ENCODE peak calls at places on chromosomes 11 and 22, in ten cellular contexts. Q is psoas muscle, W is neural crest cell, O is H9, A is neural progenitor cell, T is stomach, I is epithelial cell of esophagus, S is AG10803, B is DND-41, G is thoracic aorta. E is an unnamed sample.

GRCh38 chr11:28289444-28289843 is 181.3 kb downstream of the METTL15 start:
- DNase-seq in Q (no peak), W (no peak), O (no peak), A (peak), T (no peak), I (no peak), S (no peak), B (no peak), G (no peak), E (no peak)

GRCh38 chr11:59708537-59708936 is 5.1 kb downstream of the OR10V1 start:
- DNase-seq in Q (no peak), W (no peak), O (no peak), A (no peak), T (no peak), I (no peak), S (peak), B (no peak), G (no peak), E (no peak)

GRCh38 chr11:17734418-17734911 is at the start of gene KCNC1:
- DNase-seq in Q (no peak), W (peak), O (peak), A (peak), T (no peak), I (peak), S (peak), B (no peak), G (no peak), E (peak)

GRCh38 chr22:50325444-50326224 is 1.2 kb downstream of the DENND6B start:
- DNase-seq in Q (no peak), W (no peak), O (no peak), A (no peak), T (no peak), I (no peak), S (no peak), B (no peak), G (no peak), E (no peak)

GRCh38 chr11:95849087-95849825 is 59.0 kb downstream of the CEP57 start:
- DNase-seq in Q (no peak), W (peak), O (peak), A (peak), T (peak), I (peak), S (peak), B (peak), G (no peak), E (peak)

GRCh38 chr11:67667490-67668190 is 6.8 kb downstream of the ALDH3B2 start:
- DNase-seq in Q (no peak), W (no peak), O (no peak), A (no peak), T (no peak), I (no peak), S (no peak), B (peak), G (no peak), E (no peak)

GRCh38 chr11:124380585-124380984 is 3.7 kb downstream of the OR8B2 start:
- DNase-seq in Q (no peak), W (no peak), O (no peak), A (no peak), T (no peak), I (no peak), S (no peak), B (no peak), G (no peak), E (no peak)

GRCh38 chr11:93842461-93842860 is 8.0 kb downstream of the VSTM5 start:
- DNase-seq in Q (no peak), W (no peak), O (peak), A (no peak), T (peak), I (peak), S (peak), B (no peak), G (no peak), E (no peak)

GRCh38 chr22:20953668-20954500 is 13.2 kb upstream of the AIFM3 start:
- DNase-seq in Q (peak), W (no peak), O (no peak), A (no peak), T (no peak), I (peak), S (peak), B (no peak), G (no peak), E (no peak)

GRCh38 chr11:115362997-115363396 is 141.2 kb downstream of the CADM1 start:
- DNase-seq in Q (no peak), W (no peak), O (no peak), A (no peak), T (no peak), I (no peak), S (no peak), B (no peak), G (no peak), E (no peak)

GRCh38 chr11:122778148-122778547 is 60.2 kb upstream of the CRTAM start:
- DNase-seq in Q (no peak), W (no peak), O (no peak), A (no peak), T (no peak), I (peak), S (no peak), B (no peak), G (no peak), E (no peak)

GRCh38 chr11:134916829-134917228 is 504.8 kb upstream of the B3GAT1 start:
- DNase-seq in Q (no peak), W (no peak), O (no peak), A (no peak), T (no peak), I (no peak), S (no peak), B (no peak), G (no peak), E (no peak)

GRCh38 chr11:27460571-27460970 is 12.0 kb downstream of the LGR4 start:
- DNase-seq in Q (no peak), W (no peak), O (no peak), A (no peak), T (no peak), I (no peak), S (no peak), B (no peak), G (no peak), E (no peak)

GRCh38 chr11:24598636-24599035 is 101.8 kb downstream of the LUZP2 start:
- DNase-seq in Q (no peak), W (no peak), O (no peak), A (peak), T (no peak), I (no peak), S (no peak), B (no peak), G (no peak), E (no peak)

GRCh38 chr11:110362916-110363574 is 66.6 kb upstream of the RDX start:
- DNase-seq in Q (no peak), W (peak), O (peak), A (peak), T (peak), I (peak), S (no peak), B (no peak), G (no peak), E (peak)

GRCh38 chr11:58061813-58062212 is 31.1 kb downstream of the OR6Q1 start:
- DNase-seq in Q (no peak), W (no peak), O (no peak), A (no peak), T (no peak), I (peak), S (peak), B (no peak), G (no peak), E (no peak)

GRCh38 chr11:37511425-37511933 is 913.4 kb upstream of the RAG2 start:
- DNase-seq in Q (no peak), W (no peak), O (no peak), A (no peak), T (no peak), I (peak), S (peak), B (no peak), G (no peak), E (no peak)

GRCh38 chr11:100761806-100762205 is 74.7 kb downstream of the ARHGAP42 start:
- DNase-seq in Q (no peak), W (no peak), O (no peak), A (no peak), T (no peak), I (no peak), S (peak), B (no peak), G (no peak), E (no peak)

GRCh38 chr22:20033045-20033706 is 12.3 kb downstream of the TANGO2 start:
- DNase-seq in Q (peak), W (no peak), O (no peak), A (no peak), T (peak), I (no peak), S (peak), B (no peak), G (no peak), E (no peak)

GRCh38 chr11:108093128-108093904 is 28.1 kb upstream of the ACAT1 start:
- DNase-seq in Q (no peak), W (no peak), O (no peak), A (no peak), T (no peak), I (no peak), S (peak), B (no peak), G (no peak), E (no peak)

GRCh38 chr11:6475936-6476335 is 2.2 kb upstream of the TRIM3 start:
- DNase-seq in Q (no peak), W (no peak), O (peak), A (peak), T (peak), I (no peak), S (no peak), B (no peak), G (no peak), E (no peak)

GRCh38 chr22:24191893-24192292 is 10.6 kb downstream of the SUSD2 start:
- DNase-seq in Q (no peak), W (no peak), O (no peak), A (no peak), T (no peak), I (no peak), S (no peak), B (no peak), G (no peak), E (no peak)

GRCh38 chr11:17314232-17314547 is 37.4 kb upstream of the NCR3LG1 start:
- DNase-seq in Q (no peak), W (no peak), O (no peak), A (no peak), T (no peak), I (peak), S (peak), B (no peak), G (no peak), E (no peak)

GRCh38 chr22:42262964-42263363 is 7.5 kb downstream of the TCF20 start:
- DNase-seq in Q (no peak), W (no peak), O (no peak), A (no peak), T (no peak), I (no peak), S (no peak), B (no peak), G (no peak), E (no peak)

GRCh38 chr11:15346907-15347306 is 232.2 kb downstream of the INSC start:
- DNase-seq in Q (no peak), W (no peak), O (no peak), A (no peak), T (no peak), I (no peak), S (no peak), B (no peak), G (no peak), E (no peak)

GRCh38 chr11:67270256-67271211 is 4.3 kb downstream of the GRK2 start:
- DNase-seq in Q (peak), W (no peak), O (peak), A (peak), T (no peak), I (peak), S (no peak), B (peak), G (no peak), E (peak)

GRCh38 chr22:38051900-38052862 is 5.0 kb upstream of the PICK1 start:
- DNase-seq in Q (peak), W (peak), O (peak), A (peak), T (peak), I (peak), S (peak), B (peak), G (no peak), E (peak)

GRCh38 chr11:90656171-90656570 is 433.3 kb upstream of the CHORDC1 start:
- DNase-seq in Q (no peak), W (no peak), O (no peak), A (no peak), T (no peak), I (no peak), S (no peak), B (no peak), G (no peak), E (no peak)

GRCh38 chr11:134004406-134005197 is 47.8 kb upstream of the IGSF9B start:
- DNase-seq in Q (no peak), W (no peak), O (no peak), A (no peak), T (no peak), I (no peak), S (peak), B (no peak), G (no peak), E (no peak)

GRCh38 chr11:57241311-57241972 is 4.4 kb upstream of the APLNR start:
- DNase-seq in Q (no peak), W (no peak), O (no peak), A (no peak), T (no peak), I (no peak), S (no peak), B (no peak), G (no peak), E (no peak)

GRCh38 chr22:40009231-40009769 is 14.5 kb downstream of the FAM83F start:
- DNase-seq in Q (no peak), W (no peak), O (peak), A (peak), T (peak), I (no peak), S (no peak), B (no peak), G (no peak), E (no peak)

GRCh38 chr11:1837171-1838076 is 1.4 kb upstream of the TNNI2 start:
- DNase-seq in Q (peak), W (peak), O (peak), A (peak), T (peak), I (peak), S (peak), B (peak), G (no peak), E (peak)

GRCh38 chr11:76674517-76675400 is 4.2 kb upstream of the LRRC32 start:
- DNase-seq in Q (no peak), W (no peak), O (no peak), A (peak), T (no peak), I (no peak), S (no peak), B (peak), G (no peak), E (no peak)
- TF ChIP-seq CTCF in Q (no peak), W (no peak), O (peak), A (peak), T (no peak), I (no peak), S (no peak), B (peak), G (no peak), E (no peak)

GRCh38 chr22:43620197-43620596 is 191.9 kb downstream of the EFCAB6 start:
- DNase-seq in Q (no peak), W (no peak), O (no peak), A (no peak), T (no peak), I (no peak), S (no peak), B (no peak), G (no peak), E (no peak)

GRCh38 chr22:43618517-43618916 is 193.6 kb downstream of the EFCAB6 start:
- DNase-seq in Q (no peak), W (no peak), O (no peak), A (no peak), T (no peak), I (no peak), S (no peak), B (no peak), G (no peak), E (no peak)

DNA sequence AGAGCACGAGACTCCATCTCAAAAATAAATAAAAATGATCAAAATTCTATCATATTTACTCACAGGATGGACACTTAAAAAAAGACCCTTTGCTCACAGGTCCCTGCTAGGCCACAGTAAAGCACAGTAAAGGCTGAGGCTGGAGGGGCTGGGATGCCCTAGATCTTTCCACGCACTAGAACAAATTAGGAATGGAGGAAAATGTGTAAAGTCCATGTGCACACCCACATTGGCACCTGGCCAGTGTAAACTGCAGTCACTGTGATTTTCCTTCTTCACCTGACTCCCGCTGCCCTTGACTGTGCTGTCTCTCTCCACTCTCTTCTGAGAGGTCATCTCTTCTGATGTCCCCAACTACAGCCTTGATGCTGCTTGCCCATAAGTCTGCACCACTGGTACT is 195.5 kb downstream of the EFCAB6 start:
- DNase-seq in Q (no peak), W (no peak), O (no peak), A (no peak), T (peak), I (no peak), S (no peak), B (no peak), G (no peak), E (no peak)
- TF ChIP-seq CTCF in Q (no peak), W (no peak), O (no peak), A (no peak), T (no peak), I (no peak), S (no peak), B (no peak), G (no peak), E (no peak)

DNA sequence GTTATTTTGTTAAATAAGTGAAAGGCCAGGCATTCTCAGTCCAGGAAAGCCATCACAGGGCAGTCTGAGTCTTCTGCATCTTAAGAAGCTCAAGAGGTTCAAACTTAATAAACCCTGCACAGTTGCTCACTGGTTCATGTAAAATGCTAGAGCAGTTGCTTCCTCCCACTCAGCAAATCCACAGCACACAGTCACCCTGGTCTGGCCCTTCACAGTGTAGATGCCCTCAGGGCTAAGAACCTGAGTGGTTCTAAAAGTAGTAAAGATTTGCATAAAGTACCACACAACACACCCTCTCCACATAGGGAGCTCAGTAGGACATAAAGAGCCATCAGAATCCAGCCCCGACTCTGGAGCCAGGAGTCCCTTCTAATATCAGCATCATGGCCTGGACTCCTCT is 58.7 kb downstream of the ZNF280B start:
- DNase-seq in Q (no peak), W (no peak), O (no peak), A (no peak), T (no peak), I (no peak), S (no peak), B (no peak), G (no peak), E (no peak)
- TF ChIP-seq CTCF in Q (no peak), W (no peak), O (no peak), A (no peak), T (no peak), I (no peak), S (no peak), B (no peak), G (no peak), E (no peak)

GRCh38 chr11:121063728-121064127 is 37.3 kb upstream of the TECTA start:
- DNase-seq in Q (no peak), W (no peak), O (no peak), A (peak), T (no peak), I (peak), S (no peak), B (no peak), G (no peak), E (peak)
- TF ChIP-seq CTCF in Q (peak), W (peak), O (peak), A (peak), T (no peak), I (peak), S (peak), B (peak), G (peak), E (peak)